ENCODE peak calls at places on chromosomes 12 and 14, in seven cellular contexts. One of them, this sample, is unnamed.
A peak's percentile ranks its signal among the peaks of the same experiment; 100 is the strongest.

GRCh38 chr14:77302926-77303325 is 17.8 kb downstream of the POMT2 start:
- DNase-seq in K562: peak; percentile 36
- DNase-seq in SK-N-SH: no peak
- DNase-seq in GM12878: no peak
- DNase-seq in GM12891: no peak
- DNase-seq in H1: no peak
- DNase-seq in HepG2: peak; percentile 90
- DNase-seq in this sample: no peak

GRCh38 chr12:92538970-92539749 is 163.6 kb upstream of the PLEKHG7 start:
- DNase-seq in K562: peak; percentile 55
- DNase-seq in SK-N-SH: no peak
- DNase-seq in GM12878: peak; percentile 93
- DNase-seq in GM12891: no peak
- DNase-seq in H1: no peak
- DNase-seq in HepG2: no peak
- DNase-seq in this sample: no peak

GRCh38 chr14:61812347-61813100 is 50.3 kb downstream of the SNAPC1 start:
- DNase-seq in K562: no peak
- DNase-seq in SK-N-SH: peak; percentile 87
- DNase-seq in GM12878: no peak
- DNase-seq in GM12891: peak; percentile 46
- DNase-seq in H1: peak; percentile 67
- DNase-seq in HepG2: no peak
- DNase-seq in this sample: no peak

GRCh38 chr14:70646705-70647104 is 5.0 kb downstream of the TTC9 start:
- DNase-seq in K562: no peak
- DNase-seq in SK-N-SH: no peak
- DNase-seq in GM12878: no peak
- DNase-seq in GM12891: no peak
- DNase-seq in H1: no peak
- DNase-seq in HepG2: no peak
- DNase-seq in this sample: no peak

GRCh38 chr12:50082644-50083043 is 2.5 kb upstream of the SMARCD1 start:
- DNase-seq in K562: no peak
- DNase-seq in SK-N-SH: no peak
- DNase-seq in GM12878: no peak
- DNase-seq in GM12891: no peak
- DNase-seq in H1: no peak
- DNase-seq in HepG2: peak; percentile 89
- DNase-seq in this sample: no peak

GRCh38 chr12:99370742-99371141 is 276.8 kb upstream of the GARIN6 start:
- DNase-seq in K562: no peak
- DNase-seq in SK-N-SH: no peak
- DNase-seq in GM12878: no peak
- DNase-seq in GM12891: no peak
- DNase-seq in H1: no peak
- DNase-seq in HepG2: no peak
- DNase-seq in this sample: no peak

GRCh38 chr14:105484069-105484996 is 2.4 kb upstream of the CRIP1 start:
- DNase-seq in K562: no peak
- DNase-seq in SK-N-SH: no peak
- DNase-seq in GM12878: no peak
- DNase-seq in GM12891: no peak
- DNase-seq in H1: peak; percentile 42
- DNase-seq in HepG2: no peak
- DNase-seq in this sample: no peak

GRCh38 chr12:81141220-81141619 is 63.3 kb downstream of the ACSS3 start:
- DNase-seq in K562: no peak
- DNase-seq in SK-N-SH: no peak
- DNase-seq in GM12878: no peak
- DNase-seq in GM12891: no peak
- DNase-seq in H1: no peak
- DNase-seq in HepG2: peak; percentile 30
- DNase-seq in this sample: no peak

GRCh38 chr14:59215353-59215752 is 26.9 kb downstream of the DAAM1 start:
- DNase-seq in K562: no peak
- DNase-seq in SK-N-SH: no peak
- DNase-seq in GM12878: no peak
- DNase-seq in GM12891: no peak
- DNase-seq in H1: no peak
- DNase-seq in HepG2: peak; percentile 78
- DNase-seq in this sample: no peak

GRCh38 chr14:95165517-95165916 is 8.2 kb upstream of the DICER1 start:
- DNase-seq in K562: no peak
- DNase-seq in SK-N-SH: no peak
- DNase-seq in GM12878: no peak
- DNase-seq in GM12891: no peak
- DNase-seq in H1: no peak
- DNase-seq in HepG2: no peak
- DNase-seq in this sample: no peak

GRCh38 chr12:56840922-56841321 is 77.8 kb downstream of the HSD17B6 start:
- DNase-seq in K562: no peak
- DNase-seq in SK-N-SH: no peak
- DNase-seq in GM12878: no peak
- DNase-seq in GM12891: no peak
- DNase-seq in H1: no peak
- DNase-seq in HepG2: no peak
- DNase-seq in this sample: no peak

GRCh38 chr12:61357496-61357895 is 902.7 kb upstream of the USP15 start:
- DNase-seq in K562: no peak
- DNase-seq in SK-N-SH: no peak
- DNase-seq in GM12878: no peak
- DNase-seq in GM12891: no peak
- DNase-seq in H1: no peak
- DNase-seq in HepG2: no peak
- DNase-seq in this sample: no peak

GRCh38 chr12:57089259-57090245 is 638 bp downstream of the NAB2 start:
- DNase-seq in K562: peak; percentile 84
- DNase-seq in SK-N-SH: peak; percentile 69
- DNase-seq in GM12878: no peak
- DNase-seq in GM12891: no peak
- DNase-seq in H1: peak; percentile 68
- DNase-seq in HepG2: no peak
- DNase-seq in this sample: no peak

GRCh38 chr14:89600950-89601826 is 184.2 kb upstream of the FOXN3 start:
- DNase-seq in K562: no peak
- DNase-seq in SK-N-SH: no peak
- DNase-seq in GM12878: no peak
- DNase-seq in GM12891: no peak
- DNase-seq in H1: no peak
- DNase-seq in HepG2: no peak
- DNase-seq in this sample: no peak

GRCh38 chr12:116735951-116736599 is 1.8 kb downstream of the SPRING1 start:
- DNase-seq in K562: peak; percentile 16
- DNase-seq in SK-N-SH: no peak
- DNase-seq in GM12878: no peak
- DNase-seq in GM12891: no peak
- DNase-seq in H1: no peak
- DNase-seq in HepG2: peak; percentile 82
- DNase-seq in this sample: no peak

GRCh38 chr12:15444523-15444922 is 122.2 kb downstream of the PTPRO start:
- DNase-seq in K562: no peak
- DNase-seq in SK-N-SH: no peak
- DNase-seq in GM12878: no peak
- DNase-seq in GM12891: no peak
- DNase-seq in H1: no peak
- DNase-seq in HepG2: no peak
- DNase-seq in this sample: no peak

GRCh38 chr12:12070674-12071661 is at the start of gene BCL2L14:
- DNase-seq in K562: no peak
- DNase-seq in SK-N-SH: no peak
- DNase-seq in GM12878: peak; percentile 36
- DNase-seq in GM12891: no peak
- DNase-seq in H1: no peak
- DNase-seq in HepG2: peak; percentile 59
- DNase-seq in this sample: no peak

GRCh38 chr14:36738269-36738668 is 76.6 kb downstream of the PAX9 start:
- DNase-seq in K562: no peak
- DNase-seq in SK-N-SH: no peak
- DNase-seq in GM12878: no peak
- DNase-seq in GM12891: no peak
- DNase-seq in H1: no peak
- DNase-seq in HepG2: no peak
- DNase-seq in this sample: no peak

GRCh38 chr14:30681752-30682355 is 59.7 kb downstream of the SCFD1 start:
- DNase-seq in K562: no peak
- DNase-seq in SK-N-SH: peak; percentile 26
- DNase-seq in GM12878: no peak
- DNase-seq in GM12891: no peak
- DNase-seq in H1: no peak
- DNase-seq in HepG2: peak; percentile 57
- DNase-seq in this sample: no peak
- TF ChIP-seq TAF1 in K562: no peak
- TF ChIP-seq TAF1 in SK-N-SH: no peak
- TF ChIP-seq TAF1 in GM12878: no peak
- TF ChIP-seq TAF1 in GM12891: no peak
- TF ChIP-seq TAF1 in H1: no peak
- TF ChIP-seq TAF1 in HepG2: no peak
- TF ChIP-seq TAF1 in this sample: no peak

GRCh38 chr12:54349658-54350057 is 14.6 kb downstream of the GPR84 start:
- DNase-seq in K562: no peak
- DNase-seq in SK-N-SH: no peak
- DNase-seq in GM12878: no peak
- DNase-seq in GM12891: no peak
- DNase-seq in H1: no peak
- DNase-seq in HepG2: no peak
- DNase-seq in this sample: no peak

GRCh38 chr12:54352891-54353874 is 11.1 kb downstream of the GPR84 start:
- DNase-seq in K562: peak; percentile 72
- DNase-seq in SK-N-SH: peak; percentile 83
- DNase-seq in GM12878: no peak
- DNase-seq in GM12891: no peak
- DNase-seq in H1: peak; percentile 51
- DNase-seq in HepG2: no peak
- DNase-seq in this sample: no peak

GRCh38 chr12:54350743-54351142 is 13.5 kb downstream of the GPR84 start:
- DNase-seq in K562: no peak
- DNase-seq in SK-N-SH: no peak
- DNase-seq in GM12878: no peak
- DNase-seq in GM12891: no peak
- DNase-seq in H1: no peak
- DNase-seq in HepG2: no peak
- DNase-seq in this sample: no peak

GRCh38 chr12:54349031-54349430 is 15.3 kb downstream of the GPR84 start:
- DNase-seq in K562: no peak
- DNase-seq in SK-N-SH: no peak
- DNase-seq in GM12878: no peak
- DNase-seq in GM12891: no peak
- DNase-seq in H1: no peak
- DNase-seq in HepG2: no peak
- DNase-seq in this sample: no peak

GRCh38 chr12:54352022-54352531 is 12.2 kb downstream of the GPR84 start:
- DNase-seq in K562: peak; percentile 90
- DNase-seq in SK-N-SH: peak; percentile 65
- DNase-seq in GM12878: no peak
- DNase-seq in GM12891: no peak
- DNase-seq in H1: peak; percentile 70
- DNase-seq in HepG2: no peak
- DNase-seq in this sample: no peak
- TF ChIP-seq POLR2AphosphoS5 in K562: peak; percentile 67
- TF ChIP-seq POLR2AphosphoS5 in SK-N-SH: peak; percentile 19
- TF ChIP-seq POLR2AphosphoS5 in GM12878: no peak
- TF ChIP-seq POLR2AphosphoS5 in GM12891: no peak
- TF ChIP-seq POLR2AphosphoS5 in H1: peak; percentile 28
- TF ChIP-seq POLR2AphosphoS5 in HepG2: no peak
- TF ChIP-seq POLR2AphosphoS5 in this sample: no peak

DNA sequence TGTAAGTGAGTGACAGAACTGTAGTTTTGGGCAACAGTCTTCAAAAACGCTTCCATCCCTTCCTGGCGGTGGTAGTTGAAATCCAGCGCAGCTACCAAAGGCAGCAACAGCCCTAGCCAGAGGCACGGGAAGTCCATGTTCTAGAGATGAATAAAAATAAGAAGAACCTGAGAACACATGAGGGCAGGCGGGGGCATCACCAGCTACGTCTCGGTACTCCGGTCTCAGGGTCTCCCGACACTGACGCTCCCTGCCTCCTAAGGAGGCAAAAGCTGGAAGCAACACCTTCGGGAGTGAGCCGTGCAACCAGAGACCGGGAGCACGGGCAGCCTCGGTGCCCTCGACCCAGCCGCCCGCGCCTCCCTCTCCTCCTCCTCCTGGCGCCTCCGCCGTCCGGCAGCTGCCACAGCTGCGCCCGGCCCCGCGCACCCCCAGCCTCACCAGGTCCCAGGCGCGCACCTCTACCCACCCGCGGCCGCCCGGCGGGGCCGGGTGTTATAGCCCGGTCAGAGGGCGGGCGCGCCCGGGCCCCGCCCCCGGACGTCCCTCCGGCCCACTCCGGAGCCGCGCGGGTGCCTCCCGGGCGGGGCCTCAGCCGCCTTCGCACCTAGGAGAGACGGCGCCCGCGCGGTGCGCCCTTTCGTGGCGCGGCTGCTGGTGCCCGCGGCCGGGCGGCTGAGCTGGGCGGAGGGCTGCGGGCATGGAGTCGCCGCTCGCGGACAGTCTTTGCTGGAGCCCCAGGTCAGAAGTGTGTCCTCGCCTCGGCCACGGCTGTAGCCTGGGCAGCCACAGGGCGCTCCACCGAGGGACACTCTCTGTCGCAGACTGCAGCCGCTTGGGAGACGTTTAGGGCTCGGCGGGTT is at the start of gene CPM:
- DNase-seq in K562: peak; percentile 58
- DNase-seq in SK-N-SH: peak; percentile 83
- DNase-seq in GM12878: no peak
- DNase-seq in GM12891: peak; percentile 81
- DNase-seq in H1: peak; percentile 77
- DNase-seq in HepG2: no peak
- DNase-seq in this sample: peak; percentile 74
- TF ChIP-seq TAF1 in K562: no peak
- TF ChIP-seq TAF1 in SK-N-SH: no peak
- TF ChIP-seq TAF1 in GM12878: no peak
- TF ChIP-seq TAF1 in GM12891: no peak
- TF ChIP-seq TAF1 in H1: peak; percentile 34
- TF ChIP-seq TAF1 in HepG2: no peak
- TF ChIP-seq TAF1 in this sample: no peak

DNA sequence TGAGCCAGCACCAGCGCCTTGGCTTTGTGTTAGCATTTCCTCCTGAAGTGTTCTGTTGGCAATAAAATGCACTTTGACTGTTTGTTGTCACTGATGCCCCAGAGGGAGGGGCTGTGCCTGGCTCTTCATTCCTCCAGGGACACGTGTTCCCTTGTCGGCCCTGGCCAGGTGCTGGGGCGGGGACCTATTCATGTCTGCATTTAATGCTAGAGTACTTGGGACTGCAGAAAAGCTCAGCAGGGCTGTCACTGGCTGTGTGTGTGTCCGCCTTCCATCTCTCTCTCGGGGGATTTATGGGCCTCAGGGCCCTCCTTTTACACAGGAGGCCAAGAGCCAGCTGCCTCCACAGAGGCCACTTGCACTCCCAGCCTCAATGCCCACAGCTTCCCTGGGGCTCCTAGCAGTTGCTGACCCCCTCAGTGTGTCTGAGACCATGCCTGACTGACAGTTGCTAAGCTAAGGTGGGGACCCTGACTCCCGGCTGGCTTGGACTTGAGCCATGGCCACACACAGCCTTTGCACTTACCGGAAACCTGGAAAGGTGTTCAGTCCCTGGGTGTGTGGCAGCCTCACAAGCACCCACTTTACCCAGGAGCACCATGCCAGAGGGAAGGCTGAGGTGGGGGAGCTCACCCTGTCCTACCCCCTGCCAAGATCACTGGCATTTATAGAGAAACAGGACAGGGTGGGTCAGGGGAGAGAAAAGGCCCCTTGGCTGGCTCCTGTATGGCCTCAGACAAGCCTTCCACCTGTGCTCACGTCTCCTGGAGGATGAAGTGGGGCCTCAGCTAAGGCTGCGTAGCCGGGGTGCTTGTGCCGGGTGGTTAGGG is 27.8 kb downstream of the HIP1R start:
- DNase-seq in K562: no peak
- DNase-seq in SK-N-SH: peak; percentile 22
- DNase-seq in GM12878: no peak
- DNase-seq in GM12891: no peak
- DNase-seq in H1: no peak
- DNase-seq in HepG2: peak; percentile 78
- DNase-seq in this sample: no peak
- TF ChIP-seq POLR2AphosphoS5 in K562: peak; percentile 14
- TF ChIP-seq POLR2AphosphoS5 in SK-N-SH: no peak
- TF ChIP-seq POLR2AphosphoS5 in GM12878: no peak
- TF ChIP-seq POLR2AphosphoS5 in GM12891: no peak
- TF ChIP-seq POLR2AphosphoS5 in H1: no peak
- TF ChIP-seq POLR2AphosphoS5 in HepG2: no peak
- TF ChIP-seq POLR2AphosphoS5 in this sample: no peak